ENCODE peak calls at places on chromosomes 16 and 17, in four cellular contexts. T is stimulated activated naive B cell treated with anti-CD40 and anti-IgM and Interleukin-4, amounts not matched to agents 10 μg/mL and 1 μg/mL and 100 μg/mL, for 72 hours; X is ovary; V is stimulated activated CD4-positive, alpha-beta T cell treated with anti-CD3 and anti-CD28 coated beads, TNF-alpha, amount 100 ng/mL, for 48 hours. M is an unnamed sample.

GRCh38 chr16:24174504-24174903 is 81.6 kb upstream of the CACNG3 start:
- DNase-seq in T (no peak), X (no peak), V (no peak), M (no peak)

GRCh38 chr16:495127-495748 is 32.3 kb upstream of the CAPN15 start:
- DNase-seq in V (no peak), T (no peak), X (no peak), M (no peak)

GRCh38 chr16:74605746-74606520 is 981 bp downstream of the GLG1 start:
- DNase-seq in V (no peak), T (no peak), X (no peak), M (no peak)

GRCh38 chr17:62892870-62893338 is 73.1 kb upstream of the TANC2 start:
- DNase-seq in X (no peak), V (no peak), T (no peak), M (peak)

GRCh38 chr17:77454560-77455095 is 313.9 kb downstream of the SEC14L1 start:
- DNase-seq in V (no peak), X (no peak), T (no peak), M (no peak)

GRCh38 chr17:2262146-2262587 is 41.4 kb downstream of the SMG6 start:
- DNase-seq in V (no peak), X (no peak), T (no peak), M (no peak)

GRCh38 chr17:77909236-77909635 is 49.3 kb upstream of the TNRC6C start:
- DNase-seq in T (no peak), X (peak), V (no peak), M (no peak)

GRCh38 chr17:80613732-80614071 is 69.1 kb downstream of the RPTOR start:
- DNase-seq in X (no peak), V (no peak), T (no peak), M (no peak)

GRCh38 chr17:41784207-41784744 is 2.2 kb downstream of the JUP start:
- DNase-seq in X (no peak), V (no peak), T (no peak), M (peak)

GRCh38 chr17:64171041-64171440 is 41.1 kb upstream of the ERN1 start:
- DNase-seq in V (no peak), T (no peak), X (no peak), M (no peak)